ENCODE peak calls at places on chromosomes 12 and 14, in eight cellular contexts. One of them, this sample, is unnamed.

GRCh38 chr14:75905505-75905904 is 76.3 kb downstream of the TGFB3 start:
- DNase-seq in bronchial epithelial cell: no peak
- DNase-seq in fibroblast of villous mesenchyme: peak; percentile 85
- DNase-seq in foreskin fibroblast: peak; percentile 31
- DNase-seq in CD8-positive, alpha-beta T cell: no peak
- DNase-seq in AG04450: no peak
- DNase-seq in AG09309: no peak
- DNase-seq in body of pancreas: peak; percentile 41
- DNase-seq in this sample: peak; percentile 17

GRCh38 chr14:56300495-56300894 is 182.3 kb downstream of the PELI2 start:
- DNase-seq in bronchial epithelial cell: no peak
- DNase-seq in AG09309: no peak
- DNase-seq in body of pancreas: no peak
- DNase-seq in CD8-positive, alpha-beta T cell: no peak
- DNase-seq in fibroblast of villous mesenchyme: peak; percentile 10
- DNase-seq in foreskin fibroblast: no peak
- DNase-seq in AG04450: no peak
- DNase-seq in this sample: peak; percentile 17

GRCh38 chr12:6547987-6548386 is 7.9 kb downstream of the IFFO1 start:
- DNase-seq in body of pancreas: no peak
- DNase-seq in AG04450: peak; percentile 63
- DNase-seq in CD8-positive, alpha-beta T cell: no peak
- DNase-seq in foreskin fibroblast: peak; percentile 82
- DNase-seq in AG09309: no peak
- DNase-seq in fibroblast of villous mesenchyme: peak; percentile 81
- DNase-seq in bronchial epithelial cell: peak; percentile 81
- DNase-seq in this sample: peak; percentile 83

GRCh38 chr14:41607119-41607785 is 576 bp downstream of the LRFN5 start:
- DNase-seq in fibroblast of villous mesenchyme: peak; percentile 32
- DNase-seq in body of pancreas: peak; percentile 6
- DNase-seq in bronchial epithelial cell: no peak
- DNase-seq in AG09309: no peak
- DNase-seq in AG04450: no peak
- DNase-seq in CD8-positive, alpha-beta T cell: no peak
- DNase-seq in foreskin fibroblast: no peak
- DNase-seq in this sample: peak; percentile 3

GRCh38 chr12:62776575-62776974 is 158.4 kb downstream of the PPM1H start:
- DNase-seq in fibroblast of villous mesenchyme: no peak
- DNase-seq in AG04450: no peak
- DNase-seq in AG09309: no peak
- DNase-seq in foreskin fibroblast: no peak
- DNase-seq in bronchial epithelial cell: peak; percentile 33
- DNase-seq in body of pancreas: no peak
- DNase-seq in CD8-positive, alpha-beta T cell: no peak
- DNase-seq in this sample: no peak

GRCh38 chr12:57460457-57461325 is 1.1 kb downstream of the GLI1 start:
- DNase-seq in foreskin fibroblast: no peak
- DNase-seq in AG09309: no peak
- DNase-seq in CD8-positive, alpha-beta T cell: peak; percentile 30
- DNase-seq in body of pancreas: no peak
- DNase-seq in bronchial epithelial cell: no peak
- DNase-seq in AG04450: no peak
- DNase-seq in fibroblast of villous mesenchyme: no peak
- DNase-seq in this sample: no peak

GRCh38 chr12:91215940-91216454 is 33.4 kb upstream of the DCN start:
- DNase-seq in bronchial epithelial cell: no peak
- DNase-seq in fibroblast of villous mesenchyme: peak; percentile 41
- DNase-seq in CD8-positive, alpha-beta T cell: no peak
- DNase-seq in body of pancreas: no peak
- DNase-seq in foreskin fibroblast: peak; percentile 29
- DNase-seq in AG09309: peak; percentile 35
- DNase-seq in AG04450: peak; percentile 67
- DNase-seq in this sample: peak; percentile 70

GRCh38 chr12:100442403-100442802 is 31.3 kb upstream of the NR1H4 start:
- DNase-seq in bronchial epithelial cell: no peak
- DNase-seq in fibroblast of villous mesenchyme: peak; percentile 19
- DNase-seq in body of pancreas: no peak
- DNase-seq in AG09309: no peak
- DNase-seq in AG04450: no peak
- DNase-seq in foreskin fibroblast: no peak
- DNase-seq in CD8-positive, alpha-beta T cell: no peak
- DNase-seq in this sample: no peak

GRCh38 chr12:1837541-1838206 is 17.3 kb downstream of the LRTM2 start:
- DNase-seq in body of pancreas: no peak
- DNase-seq in CD8-positive, alpha-beta T cell: no peak
- DNase-seq in foreskin fibroblast: peak; percentile 64
- DNase-seq in AG04450: no peak
- DNase-seq in bronchial epithelial cell: no peak
- DNase-seq in AG09309: no peak
- DNase-seq in fibroblast of villous mesenchyme: peak; percentile 37
- DNase-seq in this sample: peak; percentile 7

GRCh38 chr12:4270016-4270669 is 3.4 kb upstream of the CCND2 start:
- DNase-seq in CD8-positive, alpha-beta T cell: peak; percentile 50
- DNase-seq in foreskin fibroblast: no peak
- DNase-seq in AG09309: no peak
- DNase-seq in AG04450: no peak
- DNase-seq in body of pancreas: no peak
- DNase-seq in bronchial epithelial cell: peak; percentile 11
- DNase-seq in fibroblast of villous mesenchyme: no peak
- DNase-seq in this sample: no peak

GRCh38 chr12:6052940-6053329 is 71.5 kb downstream of the VWF start:
- DNase-seq in foreskin fibroblast: no peak
- DNase-seq in AG09309: no peak
- DNase-seq in CD8-positive, alpha-beta T cell: no peak
- DNase-seq in body of pancreas: no peak
- DNase-seq in fibroblast of villous mesenchyme: no peak
- DNase-seq in AG04450: no peak
- DNase-seq in bronchial epithelial cell: no peak
- DNase-seq in this sample: no peak

GRCh38 chr12:128245890-128246289 is 21.1 kb upstream of the TMEM132C start:
- DNase-seq in fibroblast of villous mesenchyme: no peak
- DNase-seq in AG04450: no peak
- DNase-seq in CD8-positive, alpha-beta T cell: no peak
- DNase-seq in bronchial epithelial cell: no peak
- DNase-seq in body of pancreas: no peak
- DNase-seq in AG09309: no peak
- DNase-seq in foreskin fibroblast: no peak
- DNase-seq in this sample: no peak

GRCh38 chr14:36662543-36663403 is 1.1 kb downstream of the PAX9 start:
- DNase-seq in AG04450: no peak
- DNase-seq in bronchial epithelial cell: peak; percentile 34
- DNase-seq in CD8-positive, alpha-beta T cell: no peak
- DNase-seq in fibroblast of villous mesenchyme: no peak
- DNase-seq in foreskin fibroblast: no peak
- DNase-seq in body of pancreas: peak; percentile 21
- DNase-seq in AG09309: no peak
- DNase-seq in this sample: peak; percentile 45

GRCh38 chr14:22520786-22521185 is 68.2 kb downstream of the DAD1 start:
- DNase-seq in bronchial epithelial cell: no peak
- DNase-seq in foreskin fibroblast: no peak
- DNase-seq in CD8-positive, alpha-beta T cell: no peak
- DNase-seq in AG04450: no peak
- DNase-seq in fibroblast of villous mesenchyme: no peak
- DNase-seq in AG09309: no peak
- DNase-seq in body of pancreas: no peak
- DNase-seq in this sample: no peak

GRCh38 chr14:99872786-99873440 is 79.7 kb downstream of the EML1 start:
- DNase-seq in CD8-positive, alpha-beta T cell: no peak
- DNase-seq in fibroblast of villous mesenchyme: no peak
- DNase-seq in bronchial epithelial cell: no peak
- DNase-seq in AG04450: no peak
- DNase-seq in foreskin fibroblast: no peak
- DNase-seq in AG09309: no peak
- DNase-seq in body of pancreas: no peak
- DNase-seq in this sample: no peak

GRCh38 chr14:91413547-91414474 is 3.8 kb downstream of the CCDC88C start:
- DNase-seq in AG09309: no peak
- DNase-seq in body of pancreas: peak; percentile 95
- DNase-seq in CD8-positive, alpha-beta T cell: peak; percentile 53
- DNase-seq in fibroblast of villous mesenchyme: no peak
- DNase-seq in bronchial epithelial cell: peak; percentile 78
- DNase-seq in AG04450: no peak
- DNase-seq in foreskin fibroblast: no peak
- DNase-seq in this sample: no peak

GRCh38 chr12:12158858-12159257 is 88.1 kb downstream of the BCL2L14 start:
- DNase-seq in AG04450: no peak
- DNase-seq in fibroblast of villous mesenchyme: no peak
- DNase-seq in body of pancreas: no peak
- DNase-seq in AG09309: no peak
- DNase-seq in foreskin fibroblast: no peak
- DNase-seq in bronchial epithelial cell: no peak
- DNase-seq in CD8-positive, alpha-beta T cell: no peak
- DNase-seq in this sample: no peak
- H3K4me3 ChIP-seq in AG04450: no peak overlapping the region
- H3K4me3 ChIP-seq in fibroblast of villous mesenchyme: no peak overlapping the region
- H3K4me3 ChIP-seq in body of pancreas: no peak overlapping the region
- H3K4me3 ChIP-seq in AG09309: no peak overlapping the region
- H3K4me3 ChIP-seq in foreskin fibroblast: no peak overlapping the region
- H3K4me3 ChIP-seq in bronchial epithelial cell: no peak overlapping the region
- H3K4me3 ChIP-seq in CD8-positive, alpha-beta T cell: no peak overlapping the region
- H3K4me3 ChIP-seq in this sample: no peak overlapping the region

GRCh38 chr12:3000548-3001275 is 41.5 kb downstream of the TEAD4 start:
- DNase-seq in body of pancreas: peak; percentile 65
- DNase-seq in AG04450: no peak
- DNase-seq in fibroblast of villous mesenchyme: no peak
- DNase-seq in CD8-positive, alpha-beta T cell: no peak
- DNase-seq in AG09309: no peak
- DNase-seq in foreskin fibroblast: no peak
- DNase-seq in bronchial epithelial cell: no peak
- DNase-seq in this sample: no peak
- TF ChIP-seq CTCF in body of pancreas: peak; percentile 21
- TF ChIP-seq CTCF in AG04450: peak; percentile 23
- TF ChIP-seq CTCF in fibroblast of villous mesenchyme: peak; percentile 13
- TF ChIP-seq CTCF in CD8-positive, alpha-beta T cell: no peak
- TF ChIP-seq CTCF in AG09309: peak; percentile 12
- TF ChIP-seq CTCF in foreskin fibroblast: no peak
- TF ChIP-seq CTCF in bronchial epithelial cell: peak; percentile 11
- TF ChIP-seq CTCF in this sample: no peak

GRCh38 chr14:103530390-103530789 is 1.4 kb downstream of the TRMT61A start:
- DNase-seq in AG09309: no peak
- DNase-seq in AG04450: no peak
- DNase-seq in bronchial epithelial cell: no peak
- DNase-seq in foreskin fibroblast: no peak
- DNase-seq in body of pancreas: no peak
- DNase-seq in CD8-positive, alpha-beta T cell: peak; percentile 25
- DNase-seq in fibroblast of villous mesenchyme: peak; percentile 38
- DNase-seq in this sample: no peak
- H3K4me3 ChIP-seq in AG09309: peak overlapping the region; percentile 92
- H3K4me3 ChIP-seq in AG04450: peak overlapping the region; percentile 95
- H3K4me3 ChIP-seq in bronchial epithelial cell: no peak overlapping the region
- H3K4me3 ChIP-seq in foreskin fibroblast: peak overlapping the region; percentile 96
- H3K4me3 ChIP-seq in body of pancreas: no peak overlapping the region
- H3K4me3 ChIP-seq in CD8-positive, alpha-beta T cell: peak overlapping the region; percentile 87
- H3K4me3 ChIP-seq in fibroblast of villous mesenchyme: no peak overlapping the region
- H3K4me3 ChIP-seq in this sample: peak overlapping the region; percentile 95

GRCh38 chr14:94636744-94637412 is 24.7 kb downstream of the SERPINA3 start:
- DNase-seq in foreskin fibroblast: no peak
- DNase-seq in CD8-positive, alpha-beta T cell: no peak
- DNase-seq in body of pancreas: no peak
- DNase-seq in fibroblast of villous mesenchyme: no peak
- DNase-seq in AG09309: no peak
- DNase-seq in bronchial epithelial cell: no peak
- DNase-seq in AG04450: no peak
- DNase-seq in this sample: peak; percentile 5
- TF ChIP-seq CTCF in foreskin fibroblast: no peak
- TF ChIP-seq CTCF in CD8-positive, alpha-beta T cell: no peak
- TF ChIP-seq CTCF in body of pancreas: peak; percentile 35
- TF ChIP-seq CTCF in fibroblast of villous mesenchyme: no peak
- TF ChIP-seq CTCF in AG09309: peak; percentile 15
- TF ChIP-seq CTCF in bronchial epithelial cell: peak; percentile 12
- TF ChIP-seq CTCF in AG04450: peak; percentile 17
- TF ChIP-seq CTCF in this sample: peak; percentile 17

GRCh38 chr12:111408116-111408440 is 2.4 kb downstream of the SH2B3 start:
- DNase-seq in CD8-positive, alpha-beta T cell: no peak
- DNase-seq in body of pancreas: no peak
- DNase-seq in AG09309: no peak
- DNase-seq in bronchial epithelial cell: no peak
- DNase-seq in AG04450: no peak
- DNase-seq in foreskin fibroblast: no peak
- DNase-seq in fibroblast of villous mesenchyme: no peak
- DNase-seq in this sample: no peak
- H3K4me3 ChIP-seq in CD8-positive, alpha-beta T cell: no peak overlapping the region
- H3K4me3 ChIP-seq in body of pancreas: no peak overlapping the region
- H3K4me3 ChIP-seq in AG09309: peak overlapping the region; percentile 66
- H3K4me3 ChIP-seq in bronchial epithelial cell: no peak overlapping the region
- H3K4me3 ChIP-seq in AG04450: peak overlapping the region; percentile 91
- H3K4me3 ChIP-seq in foreskin fibroblast: peak overlapping the region; percentile 81
- H3K4me3 ChIP-seq in fibroblast of villous mesenchyme: peak overlapping the region; percentile 82
- H3K4me3 ChIP-seq in this sample: peak overlapping the region; percentile 92

DNA sequence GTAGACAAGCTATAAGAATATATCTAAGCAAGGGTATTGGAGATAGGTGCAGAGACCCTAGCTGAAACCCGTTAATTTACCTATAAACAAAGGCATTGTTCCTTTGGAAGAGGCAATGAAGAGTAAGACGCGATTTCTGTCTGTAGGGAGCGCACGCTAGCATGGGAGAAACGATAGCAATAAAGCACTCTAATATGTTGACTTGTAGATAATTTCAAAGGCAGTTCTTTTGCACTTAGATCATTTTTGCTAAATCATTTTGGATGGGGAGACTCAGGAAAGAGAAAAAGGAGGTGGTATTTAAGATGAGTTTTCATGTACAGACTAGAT is 648 bp downstream of the CCDC77 start:
- DNase-seq in foreskin fibroblast: peak; percentile 25
- DNase-seq in fibroblast of villous mesenchyme: peak; percentile 41
- DNase-seq in bronchial epithelial cell: peak; percentile 47
- DNase-seq in CD8-positive, alpha-beta T cell: no peak
- DNase-seq in body of pancreas: no peak
- DNase-seq in AG04450: no peak
- DNase-seq in AG09309: no peak
- DNase-seq in this sample: peak; percentile 36
- TF ChIP-seq CTCF in foreskin fibroblast: peak; percentile 40
- TF ChIP-seq CTCF in fibroblast of villous mesenchyme: peak; percentile 35
- TF ChIP-seq CTCF in bronchial epithelial cell: peak; percentile 36
- TF ChIP-seq CTCF in CD8-positive, alpha-beta T cell: no peak
- TF ChIP-seq CTCF in body of pancreas: no peak
- TF ChIP-seq CTCF in AG04450: peak; percentile 37
- TF ChIP-seq CTCF in AG09309: peak; percentile 25
- TF ChIP-seq CTCF in this sample: peak; percentile 57

GRCh38 chr12:101637936-101638335 is 43.2 kb downstream of the MYBPC1 start:
- DNase-seq in fibroblast of villous mesenchyme: no peak
- DNase-seq in AG04450: no peak
- DNase-seq in AG09309: no peak
- DNase-seq in foreskin fibroblast: no peak
- DNase-seq in CD8-positive, alpha-beta T cell: no peak
- DNase-seq in body of pancreas: no peak
- DNase-seq in bronchial epithelial cell: no peak
- DNase-seq in this sample: no peak
- H3K4me3 ChIP-seq in fibroblast of villous mesenchyme: no peak overlapping the region
- H3K4me3 ChIP-seq in AG04450: no peak overlapping the region
- H3K4me3 ChIP-seq in AG09309: no peak overlapping the region
- H3K4me3 ChIP-seq in foreskin fibroblast: no peak overlapping the region
- H3K4me3 ChIP-seq in CD8-positive, alpha-beta T cell: no peak overlapping the region
- H3K4me3 ChIP-seq in body of pancreas: no peak overlapping the region
- H3K4me3 ChIP-seq in bronchial epithelial cell: no peak overlapping the region
- H3K4me3 ChIP-seq in this sample: no peak overlapping the region

This sample was measured in AG10803.